ENCODE peak calls at places on chromosome 3, in ten cellular contexts. N, K, Y, W, L, V, G, U, S and M are unnamed samples.

GRCh38 chr3:109683746-109684145 is 346.4 kb upstream of the DPPA4 start:
- DNase-seq in N (no peak), K (no peak), Y (no peak), W (no peak), L (no peak), V (no peak), G (no peak), U (no peak), S (no peak), M (no peak)

GRCh38 chr3:66851894-66852613 is 146.1 kb upstream of the KBTBD8 start:
- DNase-seq in N (no peak), K (no peak), Y (no peak), W (no peak), L (no peak), V (no peak), G (no peak), U (no peak), S (no peak), M (no peak)

GRCh38 chr3:72488736-72489030 is 359.6 kb downstream of the SHQ1 start:
- DNase-seq in N (no peak), K (no peak), Y (peak), W (no peak), L (no peak), V (no peak), G (no peak), U (no peak), S (no peak), M (no peak)

GRCh38 chr3:123279121-123279520 is 77.4 kb downstream of the SEC22A start:
- DNase-seq in N (peak), K (no peak), Y (no peak), W (no peak), L (no peak), V (no peak), G (peak), U (no peak), S (no peak), M (no peak)

GRCh38 chr3:23601020-23601822 is 204.5 kb upstream of the UBE2E1 start:
- DNase-seq in N (no peak), K (no peak), Y (peak), W (no peak), L (no peak), V (no peak), G (no peak), U (no peak), S (no peak), M (no peak)

GRCh38 chr3:158368271-158368670 is 202.7 kb upstream of the MLF1 start:
- DNase-seq in N (no peak), K (no peak), Y (no peak), W (no peak), L (no peak), V (no peak), G (no peak), U (no peak), S (no peak), M (no peak)

GRCh38 chr3:111739241-111739952 is 119.7 kb upstream of the PHLDB2 start:
- DNase-seq in N (peak), K (no peak), Y (peak), W (peak), L (no peak), V (peak), G (peak), U (peak), S (no peak), M (no peak)

GRCh38 chr3:107985496-107985895 is 105.3 kb downstream of the CD47 start:
- DNase-seq in N (no peak), K (no peak), Y (no peak), W (no peak), L (no peak), V (no peak), G (no peak), U (no peak), S (no peak), M (peak)

GRCh38 chr3:149009732-149010131 is 18.4 kb downstream of the GYG1 start:
- DNase-seq in N (no peak), K (no peak), Y (no peak), W (no peak), L (no peak), V (no peak), G (no peak), U (no peak), S (no peak), M (peak)

GRCh38 chr3:87873136-87873535 is 185.7 kb downstream of the CGGBP1 start:
- DNase-seq in N (no peak), K (no peak), Y (peak), W (no peak), L (no peak), V (no peak), G (no peak), U (no peak), S (no peak), M (no peak)

GRCh38 chr3:46495901-46496456 is 1.8 kb upstream of the RTP3 start:
- DNase-seq in N (no peak), K (no peak), Y (peak), W (no peak), L (no peak), V (no peak), G (no peak), U (no peak), S (no peak), M (no peak)

GRCh38 chr3:150763122-150763840 is at the start of gene SIAH2:
- DNase-seq in N (peak), K (peak), Y (peak), W (peak), L (peak), V (peak), G (peak), U (peak), S (peak), M (peak)

GRCh38 chr3:150764607-150765366 is 1.8 kb upstream of the SIAH2 start:
- DNase-seq in N (no peak), K (no peak), Y (no peak), W (no peak), L (no peak), V (no peak), G (no peak), U (no peak), S (no peak), M (no peak)

GRCh38 chr3:150762662-150763121 is 277 bp downstream of the SIAH2 start:
- DNase-seq in N (no peak), K (no peak), Y (no peak), W (no peak), L (no peak), V (no peak), G (no peak), U (no peak), S (no peak), M (no peak)

GRCh38 chr3:150761831-150762661 is 923 bp downstream of the SIAH2 start:
- DNase-seq in N (peak), K (peak), Y (peak), W (peak), L (no peak), V (peak), G (peak), U (peak), S (peak), M (no peak)

DNA sequence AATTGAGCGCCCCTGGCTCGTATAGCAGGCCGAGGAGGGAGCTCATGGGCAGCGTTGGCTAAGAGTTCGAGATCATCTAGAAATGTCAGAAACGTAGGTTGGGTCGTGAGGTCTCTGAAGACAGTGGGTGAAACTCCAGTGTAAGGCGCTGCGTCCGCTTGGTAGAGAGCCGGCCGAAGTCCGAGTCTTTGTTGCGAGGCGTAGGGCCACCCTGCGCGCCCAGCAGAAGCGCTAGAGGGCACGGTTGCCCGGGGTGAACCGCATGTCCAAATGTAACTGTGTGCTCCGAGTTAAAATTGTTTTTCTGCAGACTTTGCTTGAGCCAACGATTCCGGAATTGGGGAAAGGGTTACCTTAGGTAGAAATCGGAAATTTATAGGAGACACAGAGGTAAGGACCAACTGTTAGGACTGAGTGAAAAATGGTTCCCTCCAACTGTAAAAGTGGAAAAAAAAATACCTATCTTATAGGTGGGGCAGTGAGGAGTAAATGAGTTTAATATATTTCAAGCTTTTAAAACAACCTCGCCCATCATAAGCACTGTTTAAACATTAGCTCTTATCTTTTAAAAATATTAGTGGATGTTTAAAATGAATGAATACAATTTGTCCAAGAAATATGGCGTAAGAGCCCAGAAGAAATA is 993 bp upstream of the SIAH2 start:
- DNase-seq in N (peak), K (peak), Y (peak), W (peak), L (no peak), V (peak), G (peak), U (peak), S (peak), M (peak)
- TF ChIP-seq CTCF in N (peak), K (peak), Y (peak), W (peak), L (peak), V (peak), G (peak), U (peak), S (no peak), M (peak)

GRCh38 chr3:121988146-121988545 is 33.9 kb downstream of the ILDR1 start:
- DNase-seq in N (no peak), K (no peak), Y (no peak), W (no peak), L (no peak), V (no peak), G (no peak), U (no peak), S (no peak), M (no peak)
- TF ChIP-seq CTCF in N (no peak), K (no peak), Y (no peak), W (no peak), L (no peak), V (no peak), G (no peak), U (no peak), S (no peak), M (no peak)

GRCh38 chr3:58164916-58165821 is 45.6 kb downstream of the DNASE1L3 start:
- DNase-seq in N (no peak), K (no peak), Y (peak), W (peak), L (no peak), V (no peak), G (no peak), U (no peak), S (no peak), M (no peak)

GRCh38 chr3:58160399-58160798 is 50.4 kb downstream of the DNASE1L3 start:
- DNase-seq in N (no peak), K (no peak), Y (no peak), W (no peak), L (no peak), V (no peak), G (no peak), U (no peak), S (no peak), M (no peak)

GRCh38 chr3:58164199-58164879 is 46.4 kb downstream of the DNASE1L3 start:
- DNase-seq in N (peak), K (no peak), Y (peak), W (no peak), L (no peak), V (peak), G (no peak), U (peak), S (no peak), M (no peak)

GRCh38 chr3:58161435-58162398 is 49.1 kb downstream of the DNASE1L3 start:
- DNase-seq in N (peak), K (peak), Y (peak), W (peak), L (no peak), V (no peak), G (peak), U (peak), S (no peak), M (no peak)

GRCh38 chr3:58163234-58163633 is 47.5 kb downstream of the DNASE1L3 start:
- DNase-seq in N (peak), K (no peak), Y (peak), W (peak), L (no peak), V (no peak), G (no peak), U (no peak), S (no peak), M (no peak)
- TF ChIP-seq CTCF in N (no peak), K (no peak), Y (no peak), W (no peak), L (no peak), V (no peak), G (no peak), U (no peak), S (no peak), M (no peak)

DNA sequence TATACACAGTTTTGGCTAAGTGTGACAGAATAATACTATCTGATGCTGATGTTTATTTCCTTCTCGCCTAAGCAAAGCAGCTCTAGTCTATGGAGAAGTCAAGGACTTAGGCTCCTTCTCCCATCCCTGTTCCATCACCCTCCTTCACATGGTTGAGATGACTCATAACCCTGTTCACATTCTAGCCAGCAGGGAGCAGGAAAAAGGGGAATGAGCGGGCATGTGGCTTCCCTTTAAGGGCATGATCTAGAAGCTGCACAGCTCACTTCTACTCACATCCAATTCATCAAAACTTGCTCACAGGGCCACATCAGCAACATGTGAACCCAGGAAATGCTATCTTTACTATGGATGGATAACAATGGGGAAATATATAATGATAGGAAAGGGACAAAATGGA is 40.9 kb downstream of the CBLB start:
- DNase-seq in N (peak), K (no peak), Y (peak), W (peak), L (no peak), V (no peak), G (no peak), U (peak), S (peak), M (no peak)
- TF ChIP-seq CTCF in N (peak), K (no peak), Y (peak), W (peak), L (no peak), V (peak), G (no peak), U (no peak), S (no peak), M (no peak)

GRCh38 chr3:151421956-151422355 is 37.4 kb upstream of the P2RY12 start:
- DNase-seq in N (no peak), K (no peak), Y (no peak), W (no peak), L (no peak), V (no peak), G (no peak), U (no peak), S (no peak), M (no peak)

GRCh38 chr3:151423091-151423490 is 37.8 kb downstream of the IGSF10 start:
- DNase-seq in N (no peak), K (no peak), Y (no peak), W (no peak), L (no peak), V (no peak), G (no peak), U (no peak), S (no peak), M (no peak)

GRCh38 chr3:151426337-151426648 is 34.6 kb downstream of the IGSF10 start:
- DNase-seq in N (no peak), K (no peak), Y (no peak), W (no peak), L (no peak), V (no peak), G (no peak), U (peak), S (no peak), M (peak)

GRCh38 chr3:151428386-151428785 is 32.5 kb downstream of the IGSF10 start:
- DNase-seq in N (no peak), K (no peak), Y (no peak), W (no peak), L (no peak), V (no peak), G (peak), U (no peak), S (no peak), M (no peak)

DNA sequence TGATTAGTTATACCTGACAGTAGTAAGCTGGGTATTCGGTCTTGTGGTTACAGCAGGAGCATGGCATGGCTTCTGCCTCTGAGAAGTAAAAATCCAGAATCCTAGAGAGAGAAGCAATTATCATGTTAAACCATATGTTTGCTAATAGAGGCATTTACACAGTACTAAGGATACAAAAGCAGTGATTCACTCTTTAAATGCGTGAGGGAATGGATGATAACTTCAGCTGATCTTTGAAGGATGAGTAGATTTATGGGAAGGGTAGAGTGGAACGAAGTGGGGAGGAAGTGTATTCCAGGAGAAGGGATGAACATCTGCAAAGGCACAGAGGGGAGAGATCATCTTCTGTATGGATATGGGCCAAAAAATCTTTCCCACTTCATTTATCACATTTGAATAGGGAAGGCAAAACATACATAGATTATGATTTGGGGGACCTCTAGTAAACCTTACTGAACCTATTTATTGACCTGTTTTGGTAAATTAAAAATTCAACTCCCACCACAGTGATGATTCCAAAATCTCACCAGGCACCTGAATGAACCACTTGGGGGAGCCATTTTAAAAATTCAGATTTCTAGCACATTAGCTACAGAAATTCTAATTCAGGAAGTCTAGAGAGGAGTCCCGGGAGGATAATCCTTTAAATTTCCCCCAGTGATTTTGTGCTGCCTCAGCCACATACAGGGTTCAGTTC is 35.1 kb downstream of the IGSF10 start:
- DNase-seq in N (no peak), K (no peak), Y (no peak), W (no peak), L (no peak), V (no peak), G (no peak), U (no peak), S (no peak), M (no peak)
- TF ChIP-seq CTCF in N (peak), K (no peak), Y (peak), W (no peak), L (no peak), V (no peak), G (peak), U (peak), S (no peak), M (no peak)

GRCh38 chr3:34895841-34896240 is 743.5 kb upstream of the ARPP21 start:
- DNase-seq in N (no peak), K (no peak), Y (no peak), W (no peak), L (no peak), V (no peak), G (no peak), U (no peak), S (no peak), M (no peak)
- TF ChIP-seq CTCF in N (no peak), K (no peak), Y (no peak), W (no peak), L (no peak), V (no peak), G (no peak), U (no peak), S (no peak), M (no peak)

GRCh38 chr3:61172684-61173083 is 78.6 kb downstream of the FHIT start:
- DNase-seq in N (no peak), K (no peak), Y (no peak), W (no peak), L (no peak), V (no peak), G (no peak), U (peak), S (peak), M (peak)
- TF ChIP-seq CTCF in N (no peak), K (no peak), Y (no peak), W (no peak), L (no peak), V (no peak), G (no peak), U (no peak), S (peak), M (peak)

GRCh38 chr3:5041315-5041714 is 62.1 kb downstream of the BHLHE40 start:
- DNase-seq in N (no peak), K (no peak), Y (no peak), W (no peak), L (no peak), V (no peak), G (no peak), U (no peak), S (no peak), M (no peak)
- TF ChIP-seq CTCF in N (no peak), K (no peak), Y (no peak), W (no peak), L (no peak), V (no peak), G (no peak), U (no peak), S (no peak), M (no peak)

GRCh38 chr3:74139648-74140047 is 474.8 kb downstream of the CNTN3 start:
- DNase-seq in N (no peak), K (no peak), Y (no peak), W (no peak), L (no peak), V (no peak), G (no peak), U (no peak), S (peak), M (no peak)
- TF ChIP-seq CTCF in N (no peak), K (no peak), Y (no peak), W (no peak), L (no peak), V (peak), G (no peak), U (no peak), S (no peak), M (no peak)

GRCh38 chr3:9862391-9863235 is 17.4 kb downstream of the CIDEC start:
- DNase-seq in N (peak), K (no peak), Y (peak), W (peak), L (no peak), V (peak), G (no peak), U (peak), S (peak), M (peak)
- TF ChIP-seq CTCF in N (peak), K (no peak), Y (peak), W (peak), L (no peak), V (peak), G (peak), U (peak), S (no peak), M (no peak)